ENCODE peak calls at places on chromosomes 6 and 20, in seven cellular contexts. I is lung, V is SK-N-SH, C is midbrain, F is neuronal stem cell, N is occipital lobe, G is posterior vena cava. M is an unnamed sample.

GRCh38 chr6:34383171-34383631 is 9.3 kb downstream of the NUDT3 start:
- DNase-seq in I (no peak), G (no peak), V (no peak), N (peak; percentile 10), F (no peak), C (no peak), M (no peak)

GRCh38 chr6:129605962-129606361 is 104.0 kb downstream of the ARHGAP18 start:
- DNase-seq in F (no peak), I (no peak), N (no peak), C (no peak), V (no peak), G (no peak), M (no peak)

GRCh38 chr6:38391909-38392614 is 247.7 kb downstream of the BTBD9 start:
- DNase-seq in V (no peak), I (no peak), C (no peak), G (no peak), N (no peak), F (no peak), M (no peak)

GRCh38 chr6:11143394-11144371 is 32.2 kb upstream of the ERVFRD-1 start:
- DNase-seq in F (no peak), V (no peak), I (peak; percentile 69), N (no peak), C (no peak), G (peak; percentile 90), M (no peak)

GRCh38 chr20:12827796-12828406 is 180.9 kb upstream of the SPTLC3 start:
- DNase-seq in V (no peak), N (no peak), F (no peak), G (no peak), C (no peak), I (no peak), M (no peak)

GRCh38 chr20:63444548-63444947 is 27.9 kb downstream of the KCNQ2 start:
- DNase-seq in G (no peak), I (no peak), V (no peak), C (no peak), N (no peak), F (no peak), M (no peak)

GRCh38 chr6:132972254-132972653 is 157.9 kb downstream of the RPS12 start:
- DNase-seq in C (no peak), G (no peak), F (no peak), V (no peak), N (no peak), I (no peak), M (no peak)

GRCh38 chr6:36853325-36853724 is 14.1 kb upstream of the CPNE5 start:
- DNase-seq in F (no peak), C (peak; percentile 8), V (no peak), G (no peak), I (peak; percentile 50), N (no peak), M (peak; percentile 94)

GRCh38 chr6:149983145-149983544 is 19.4 kb downstream of the ULBP1 start:
- DNase-seq in F (no peak), I (no peak), C (no peak), V (no peak), N (no peak), G (peak; percentile 58), M (no peak)

GRCh38 chr20:34927736-34928135 is 27.9 kb downstream of the GSS start:
- DNase-seq in F (no peak), G (no peak), V (no peak), C (no peak), N (no peak), I (no peak), M (no peak)

GRCh38 chr20:36173451-36173933 is 19.0 kb downstream of the EPB41L1 start:
- DNase-seq in I (no peak), G (no peak), V (peak; percentile 60), F (peak; percentile 90), N (peak; percentile 32), C (peak; percentile 32), M (peak; percentile 29)

GRCh38 chr20:58841539-58842264 is 9.0 kb downstream of the GNAS-AS1 start:
- DNase-seq in F (no peak), I (no peak), N (no peak), G (no peak), V (no peak), C (no peak), M (no peak)

GRCh38 chr6:145699462-145699861 is 35.9 kb downstream of the EPM2A start:
- DNase-seq in I (no peak), V (no peak), F (no peak), C (no peak), G (no peak), N (no peak), M (no peak)

GRCh38 chr6:160750276-160750689 is 48.2 kb downstream of the PLG start:
- DNase-seq in I (no peak), C (no peak), F (peak; percentile 29), N (no peak), V (no peak), G (no peak), M (peak; percentile 21)

GRCh38 chr20:31516651-31517050 is 2.4 kb downstream of the HM13 start:
- DNase-seq in G (no peak), I (no peak), V (no peak), C (no peak), N (no peak), F (no peak), M (no peak)

GRCh38 chr6:169162968-169163903 is 90.4 kb downstream of the THBS2 start:
- DNase-seq in I (peak; percentile 42), N (no peak), G (peak; percentile 94), C (no peak), V (peak; percentile 22), F (no peak), M (peak; percentile 95)

GRCh38 chr6:108585921-108586320 is 25.2 kb downstream of the FOXO3 start:
- DNase-seq in F (no peak), V (no peak), G (no peak), N (no peak), C (no peak), I (no peak), M (no peak)

GRCh38 chr6:33967966-33968724 is 164.3 kb upstream of the MLN start:
- DNase-seq in G (peak; percentile 5), F (no peak), I (no peak), V (peak; percentile 64), C (no peak), N (no peak), M (peak; percentile 36)

GRCh38 chr20:33312583-33312982 is 29.6 kb downstream of the BPIFB1 start:
- DNase-seq in C (no peak), F (no peak), G (no peak), I (no peak), N (no peak), V (no peak), M (no peak)

GRCh38 chr6:111912904-111913303 is 39.7 kb upstream of the FYN start:
- DNase-seq in V (no peak), C (no peak), N (no peak), G (no peak), F (no peak), I (no peak), M (no peak)

GRCh38 chr6:86215323-86215722 is 572.6 kb upstream of the SYNCRIP start:
- DNase-seq in F (no peak), I (no peak), N (no peak), V (peak; percentile 48), C (no peak), G (no peak), M (no peak)

GRCh38 chr6:23218751-23219150 is 649.4 kb downstream of the HDGFL1 start:
- DNase-seq in G (no peak), N (no peak), V (peak; percentile 71), C (peak; percentile 32), F (peak; percentile 59), I (no peak), M (no peak)

GRCh38 chr6:25359191-25359861 is 80.2 kb downstream of the CARMIL1 start:
- DNase-seq in V (no peak), F (peak; percentile 6), C (no peak), G (no peak), I (peak; percentile 28), N (no peak), M (peak; percentile 84)

GRCh38 chr6:158002249-158002950 is 20.7 kb downstream of the SYNJ2 start:
- DNase-seq in N (no peak), F (no peak), C (no peak), G (peak; percentile 53), V (no peak), I (no peak), M (no peak)

GRCh38 chr6:68226460-68226859 is 408.6 kb upstream of the ADGRB3 start:
- DNase-seq in F (peak; percentile 11), G (no peak), I (no peak), C (peak; percentile 19), V (no peak), N (no peak), M (peak; percentile 61)

GRCh38 chr6:115750946-115751345 is 309.7 kb downstream of the FRK start:
- DNase-seq in I (no peak), G (no peak), N (no peak), C (no peak), F (no peak), V (no peak), M (no peak)

GRCh38 chr6:87408721-87409155 is 966 bp downstream of the CFAP206 start:
- DNase-seq in C (no peak), I (no peak), G (no peak), N (no peak), V (no peak), F (no peak), M (no peak)

GRCh38 chr6:129444683-129445082 is 265.3 kb downstream of the ARHGAP18 start:
- DNase-seq in I (no peak), G (no peak), N (no peak), F (no peak), C (no peak), V (no peak), M (no peak)

GRCh38 chr6:16511048-16511660 is 250.1 kb downstream of the ATXN1 start:
- DNase-seq in V (peak; percentile 38), I (no peak), F (no peak), N (no peak), G (no peak), C (peak; percentile 71), M (peak; percentile 66)

GRCh38 chr20:47320990-47321805 is 35.3 kb downstream of the ZMYND8 start:
- DNase-seq in I (no peak), G (no peak), F (no peak), V (no peak), N (no peak), C (no peak), M (no peak)

GRCh38 chr6:105603779-105604592 is 201.1 kb upstream of the PREP start:
- DNase-seq in N (no peak), F (no peak), G (no peak), I (no peak), C (peak; percentile 33), V (no peak), M (no peak)

GRCh38 chr20:44532248-44532980 is 10.5 kb upstream of the SERINC3 start:
- DNase-seq in F (no peak), G (no peak), V (no peak), I (no peak), C (no peak), N (no peak), M (no peak)

GRCh38 chr6:21348462-21349195 is 244.9 kb upstream of the SOX4 start:
- DNase-seq in G (peak; percentile 84), F (no peak), C (no peak), I (peak; percentile 38), N (no peak), V (no peak), M (peak; percentile 45)

GRCh38 chr6:82711105-82711829 is 347.6 kb downstream of the TPBG start:
- DNase-seq in F (no peak), N (no peak), G (no peak), I (no peak), V (no peak), C (peak; percentile 60), M (no peak)

GRCh38 chr6:18978330-18979128 is 591.4 kb downstream of the RNF144B start:
- DNase-seq in N (no peak), G (no peak), I (no peak), F (peak; percentile 67), V (no peak), C (no peak), M (peak; percentile 6)

GRCh38 chr6:81762132-81762531 is 9.7 kb upstream of the TENT5A start:
- DNase-seq in C (no peak), V (peak; percentile 53), I (no peak), G (no peak), N (no peak), F (no peak), M (no peak)

GRCh38 chr20:51012357-51012756 is 10.6 kb downstream of the KCNG1 start:
- DNase-seq in G (no peak), N (no peak), V (no peak), C (no peak), F (no peak), I (no peak), M (no peak)

M was measured in cardiac muscle cell.